ENCODE peak calls at places on chromosomes 13 and 19, in seven cellular contexts. V is activated T-helper 2 cell treated with anti-CD3 and anti-CD28 coated beads, Interferon-gamma antibody, Interleukin-2, Interleukin-4, amounts not matched to agents 10 μg/mL and 5 μg/mL and 100 μg/mL, durations not matched to agents 14 hours and 24 hours and 36 hours; H is astrocyte of the spinal cord; W is stimulated activated CD8-positive, alpha-beta memory T cell treated with anti-CD3 and anti-CD28 coated beads, Interleukin-15, amount 100 ng/mL, for 24 hours; I is stimulated activated CD4-positive, alpha-beta T cell treated with anti-CD3 and anti-CD28 coated beads, Interleukin-15, amount 100 ng/mL, for 1 hour; Q is NCI-H524 treated with DMSO at 0.1 percent for 48 hours; N is AG04449. E is an unnamed sample.

GRCh38 chr13:95002968-95003813 is 290.8 kb upstream of the SOX21 start:
- DNase-seq in V (no peak), H (no peak), W (no peak), I (no peak), Q (no peak), N (no peak), E (no peak)

GRCh38 chr19:37964109-37964508 is 57.1 kb downstream of the SIPA1L3 start:
- DNase-seq in V (no peak), H (peak; percentile 44), W (no peak), I (no peak), Q (no peak), N (no peak), E (no peak)

GRCh38 chr13:21674271-21675009 is 3.6 kb downstream of the FGF9 start:
- DNase-seq in V (no peak), H (no peak), W (no peak), I (no peak), Q (no peak), N (no peak), E (no peak)

GRCh38 chr19:1871140-1871597 is 7.8 kb upstream of the KLF16 start:
- DNase-seq in V (no peak), H (no peak), W (no peak), I (no peak), Q (no peak), N (no peak), E (no peak)

GRCh38 chr13:30026093-30026492 is 175.7 kb upstream of the UBL3 start:
- DNase-seq in V (no peak), H (peak; percentile 83), W (no peak), I (no peak), Q (no peak), N (no peak), E (no peak)

GRCh38 chr13:44259045-44260042 is 114.3 kb upstream of the SERP2 start:
- DNase-seq in V (peak; percentile 47), H (peak; percentile 66), W (no peak), I (peak; percentile 21), Q (no peak), N (no peak), E (no peak)

GRCh38 chr19:14407889-14408640 is 11.1 kb downstream of the DDX39A start:
- DNase-seq in V (no peak), H (no peak), W (no peak), I (no peak), Q (no peak), N (no peak), E (no peak)

GRCh38 chr19:10184636-10185035 is 10.1 kb downstream of the DNMT1 start:
- DNase-seq in V (no peak), H (no peak), W (no peak), I (no peak), Q (no peak), N (no peak), E (no peak)

GRCh38 chr19:54451331-54451871 is 2.4 kb downstream of the LENG8 start:
- DNase-seq in V (no peak), H (peak; percentile 36), W (no peak), I (no peak), Q (no peak), N (no peak), E (no peak)

GRCh38 chr19:23101241-23101640 is 15.6 kb upstream of the ZNF730 start:
- DNase-seq in V (no peak), H (no peak), W (no peak), I (no peak), Q (no peak), N (no peak), E (no peak)

GRCh38 chr13:97367427-97367826 is 66.5 kb upstream of the RAP2A start:
- DNase-seq in V (no peak), H (peak; percentile 69), W (no peak), I (no peak), Q (no peak), N (no peak), E (no peak)

GRCh38 chr19:45403781-45404556 is 900 bp downstream of the PPP1R13L start:
- DNase-seq in V (peak; percentile 70), H (peak; percentile 22), W (no peak), I (peak; percentile 30), Q (no peak), N (no peak), E (no peak)

GRCh38 chr19:18809149-18809978 is 18.3 kb upstream of the COMP start:
- DNase-seq in V (no peak), H (peak; percentile 43), W (no peak), I (no peak), Q (no peak), N (peak; percentile 19), E (no peak)

GRCh38 chr13:103878891-103879605 is 812.8 kb upstream of the SLC10A2 start:
- DNase-seq in V (no peak), H (no peak), W (no peak), I (no peak), Q (no peak), N (no peak), E (no peak)

GRCh38 chr13:24746618-24747247 is 17.2 kb upstream of the RNF17 start:
- DNase-seq in V (no peak), H (peak; percentile 5), W (no peak), I (no peak), Q (no peak), N (no peak), E (no peak)

GRCh38 chr19:28466107-28467045 is 746.6 kb downstream of the UQCRFS1 start:
- DNase-seq in V (peak; percentile 48), H (peak; percentile 27), W (peak; percentile 23), I (no peak), Q (no peak), N (no peak), E (no peak)

GRCh38 chr19:19719798-19720197 is 13.1 kb downstream of the ZNF14 start:
- DNase-seq in V (no peak), H (no peak), W (no peak), I (no peak), Q (no peak), N (no peak), E (no peak)

GRCh38 chr19:1921825-1922224 is 16.6 kb downstream of the ADAT3 start:
- DNase-seq in V (no peak), H (no peak), W (no peak), I (no peak), Q (no peak), N (no peak), E (no peak)

GRCh38 chr19:35797663-35798062 is 15.0 kb downstream of the PRODH2 start:
- DNase-seq in V (no peak), H (no peak), W (no peak), I (no peak), Q (no peak), N (no peak), E (no peak)

GRCh38 chr19:13623686-13624405 is 117.6 kb upstream of the CACNA1A start:
- DNase-seq in V (no peak), H (no peak), W (no peak), I (no peak), Q (no peak), N (no peak), E (no peak)

GRCh38 chr13:95300625-95301134 is 571 bp downstream of the ABCC4 start:
- DNase-seq in V (peak; percentile 24), H (peak; percentile 56), W (peak; percentile 10), I (no peak), Q (peak; percentile 11), N (no peak), E (no peak)

GRCh38 chr19:36169084-36169760 is 17.0 kb upstream of the COX7A1 start:
- DNase-seq in V (no peak), H (no peak), W (no peak), I (no peak), Q (peak; percentile 93), N (no peak), E (no peak)

GRCh38 chr13:99353836-99354235 is 46.6 kb upstream of the GPR183 start:
- DNase-seq in V (no peak), H (peak; percentile 36), W (no peak), I (no peak), Q (no peak), N (no peak), E (no peak)

GRCh38 chr13:107865643-107866006 is 349.7 kb downstream of the LIG4 start:
- DNase-seq in V (no peak), H (peak; percentile 38), W (no peak), I (no peak), Q (no peak), N (no peak), E (no peak)

GRCh38 chr13:79937311-79938243 is 403.3 kb downstream of the SPRY2 start:
- DNase-seq in V (no peak), H (peak; percentile 7), W (no peak), I (no peak), Q (no peak), N (no peak), E (no peak)

E was measured in vagina.